ENCODE peak calls at places on chromosomes 12 and 14, in seven cellular contexts. M is lung; C is pancreas; W is BJ; F is CD8-positive, alpha-beta T cell; E is GM23338; D is Peyer's patch. Y is an unnamed sample.

GRCh38 chr12:7058850-7059249 is 1.7 kb upstream of the C1S start:
- DNase-seq in M (no peak), C (no peak), W (no peak), F (no peak), E (no peak), D (no peak), Y (no peak)

GRCh38 chr14:68874746-68875155 is 81.9 kb upstream of the ZFP36L1 start:
- DNase-seq in M (peak; percentile 37), C (no peak), W (no peak), F (no peak), E (no peak), D (no peak), Y (no peak)

GRCh38 chr12:29333178-29333577 is 47.8 kb downstream of the ERGIC2 start:
- DNase-seq in M (no peak), C (no peak), W (peak; percentile 61), F (no peak), E (no peak), D (no peak), Y (no peak)

GRCh38 chr14:85439696-85440328 is 90.1 kb upstream of the FLRT2 start:
- DNase-seq in M (no peak), C (no peak), W (no peak), F (no peak), E (no peak), D (no peak), Y (peak; percentile 61)

GRCh38 chr12:26524862-26525465 is 308.0 kb downstream of the ITPR2 start:
- DNase-seq in M (no peak), C (no peak), W (no peak), F (no peak), E (peak; percentile 46), D (no peak), Y (no peak)

GRCh38 chr14:56216631-56217379 is 98.6 kb downstream of the PELI2 start:
- DNase-seq in M (peak; percentile 47), C (peak; percentile 69), W (no peak), F (no peak), E (no peak), D (no peak), Y (no peak)

GRCh38 chr12:1806301-1807106 is 13.9 kb upstream of the LRTM2 start:
- DNase-seq in M (no peak), C (peak; percentile 17), W (no peak), F (no peak), E (no peak), D (peak; percentile 40), Y (no peak)

GRCh38 chr12:80567391-80567790 is 123.4 kb downstream of the PTPRQ start:
- DNase-seq in M (no peak), C (no peak), W (no peak), F (no peak), E (no peak), D (no peak), Y (no peak)

GRCh38 chr14:95434161-95434560 is 82.3 kb downstream of the SYNE3 start:
- DNase-seq in M (no peak), C (no peak), W (no peak), F (no peak), E (no peak), D (no peak), Y (no peak)

GRCh38 chr12:66188584-66189475 is at the start of gene IRAK3:
- DNase-seq in M (peak; percentile 89), C (peak; percentile 75), W (no peak), F (peak; percentile 8), E (peak; percentile 69), D (peak; percentile 79), Y (no peak)

GRCh38 chr14:59389936-59390335 is 75.2 kb downstream of the GPR135 start:
- DNase-seq in M (no peak), C (no peak), W (no peak), F (no peak), E (no peak), D (no peak), Y (no peak)

GRCh38 chr12:89225401-89225800 is 126.9 kb downstream of the DUSP6 start:
- DNase-seq in M (peak; percentile 45), C (no peak), W (no peak), F (peak; percentile 34), E (no peak), D (no peak), Y (peak; percentile 38)

GRCh38 chr12:131911851-131912525 is 17.1 kb upstream of the PUS1 start:
- DNase-seq in M (no peak), C (no peak), W (no peak), F (no peak), E (no peak), D (no peak), Y (no peak)

GRCh38 chr12:131911251-131911650 is 16.8 kb downstream of the ULK1 start:
- DNase-seq in M (no peak), C (no peak), W (no peak), F (no peak), E (no peak), D (no peak), Y (no peak)

GRCh38 chr12:131914179-131914702 is 14.8 kb upstream of the PUS1 start:
- DNase-seq in M (no peak), C (peak; percentile 67), W (no peak), F (no peak), E (no peak), D (no peak), Y (no peak)

GRCh38 chr12:131913666-131914065 is 15.4 kb upstream of the PUS1 start:
- DNase-seq in M (no peak), C (peak; percentile 71), W (no peak), F (no peak), E (no peak), D (no peak), Y (no peak)

GRCh38 chr12:131912526-131913274 is 16.4 kb upstream of the PUS1 start:
- DNase-seq in M (peak; percentile 50), C (peak; percentile 90), W (peak; percentile 49), F (no peak), E (no peak), D (no peak), Y (no peak)
- H3K36me3 ChIP-seq in M (peaks cover 80% of the 10 kb centered on the region), C (no peaks in the 10 kb centered on the region), W (peaks cover 68% of the 10 kb centered on the region), F (peaks cover 5% of the 10 kb centered on the region), E (no peaks in the 10 kb centered on the region), D (no peaks in the 10 kb centered on the region), Y (peaks cover 2% of the 10 kb centered on the region)

GRCh38 chr12:44846826-44847225 is 29.3 kb downstream of the NELL2 start:
- DNase-seq in M (no peak), C (no peak), W (no peak), F (no peak), E (no peak), D (no peak), Y (no peak)
- TF ChIP-seq CTCF in M (no peak), C (no peak), W (no peak), F (no peak), E (no peak), D (no peak), Y (no peak)

GRCh38 chr14:60573943-60574496 is 65.1 kb downstream of the SIX6 start:
- DNase-seq in M (no peak), C (no peak), W (peak; percentile 40), F (no peak), E (peak; percentile 36), D (no peak), Y (no peak)
- H3K4me3 ChIP-seq in M (no peak overlapping the region), C (no peak overlapping the region), W (no peak overlapping the region), F (no peak overlapping the region), E (no peak overlapping the region), D (no peak overlapping the region), Y (no peak overlapping the region)

GRCh38 chr12:76080729-76081415 is 3.6 kb downstream of the NAP1L1 start:
- DNase-seq in M (no peak), C (no peak), W (no peak), F (no peak), E (peak; percentile 79), D (no peak), Y (no peak)
- H3K36me3 ChIP-seq in M (no peaks in the 10 kb centered on the region), C (no peaks in the 10 kb centered on the region), W (no peaks in the 10 kb centered on the region), F (no peaks in the 10 kb centered on the region), E (no peaks in the 10 kb centered on the region), D (no peaks in the 10 kb centered on the region), Y (no peaks in the 10 kb centered on the region)

GRCh38 chr14:33657478-33657877 is 293.4 kb downstream of the EGLN3 start:
- DNase-seq in M (no peak), C (no peak), W (no peak), F (no peak), E (no peak), D (no peak), Y (no peak)
- TF ChIP-seq CTCF in M (no peak), C (no peak), W (no peak), F (no peak), E (no peak), D (no peak), Y (no peak)

GRCh38 chr14:105093426-105094192 is 28.4 kb upstream of the GPR132 start:
- DNase-seq in M (peak; percentile 81), C (peak; percentile 91), W (no peak), F (peak; percentile 61), E (peak; percentile 94), D (peak; percentile 89), Y (peak; percentile 35)

GRCh38 chr14:105096206-105096875 is 31.1 kb upstream of the GPR132 start:
- DNase-seq in M (no peak), C (peak; percentile 64), W (no peak), F (no peak), E (no peak), D (no peak), Y (no peak)

GRCh38 chr14:105095236-105095805 is 30.1 kb upstream of the GPR132 start:
- DNase-seq in M (no peak), C (no peak), W (no peak), F (no peak), E (no peak), D (no peak), Y (no peak)

GRCh38 chr14:105092912-105093425 is 27.7 kb upstream of the GPR132 start:
- DNase-seq in M (peak; percentile 64), C (peak; percentile 85), W (no peak), F (peak; percentile 67), E (no peak), D (peak; percentile 83), Y (no peak)

DNA sequence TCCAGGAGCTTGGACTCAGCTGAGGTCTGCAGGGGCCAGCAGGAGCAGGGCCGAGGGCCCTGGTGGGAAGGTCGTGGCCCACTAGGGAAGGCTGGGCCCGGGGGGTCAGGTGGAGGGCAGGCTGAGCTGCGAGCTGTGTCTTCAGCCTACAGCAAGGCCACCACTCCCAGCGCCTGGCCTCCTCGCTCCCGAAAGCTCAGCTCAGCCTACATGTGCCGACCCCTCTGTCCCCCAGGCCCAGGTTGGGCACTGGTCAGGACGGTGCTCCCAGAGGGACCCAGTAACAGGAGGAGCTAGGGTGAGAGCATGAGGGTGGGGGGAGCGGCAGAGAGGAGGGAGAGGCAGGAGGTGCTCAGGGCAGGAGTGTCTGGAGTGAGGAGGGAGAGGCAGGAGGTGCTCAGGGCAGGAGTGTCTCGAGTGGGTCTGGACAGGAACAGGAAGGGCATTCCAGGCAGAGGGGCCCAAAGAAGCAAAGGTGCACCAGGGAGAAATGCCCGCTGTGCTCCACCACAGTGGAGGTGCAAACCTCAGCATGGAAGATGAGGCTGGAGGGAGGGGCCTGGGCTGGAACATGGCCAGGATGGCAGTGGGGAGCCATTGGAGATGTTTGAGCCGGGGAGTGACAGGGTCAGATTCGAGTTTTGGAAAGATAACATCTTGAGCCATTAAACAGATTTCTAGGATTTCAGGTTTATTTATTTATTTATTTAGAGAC is 29.1 kb upstream of the GPR132 start:
- DNase-seq in M (peak; percentile 44), C (peak; percentile 84), W (no peak), F (no peak), E (no peak), D (peak; percentile 43), Y (no peak)
- H3K4me3 ChIP-seq in M (peak overlapping the region; percentile 45), C (peak overlapping the region; percentile 74), W (peak overlapping the region; percentile 92), F (peak overlapping the region; percentile 72), E (peak overlapping the region; percentile 71), D (peak overlapping the region; percentile 68), Y (peak overlapping the region; percentile 66)

DNA sequence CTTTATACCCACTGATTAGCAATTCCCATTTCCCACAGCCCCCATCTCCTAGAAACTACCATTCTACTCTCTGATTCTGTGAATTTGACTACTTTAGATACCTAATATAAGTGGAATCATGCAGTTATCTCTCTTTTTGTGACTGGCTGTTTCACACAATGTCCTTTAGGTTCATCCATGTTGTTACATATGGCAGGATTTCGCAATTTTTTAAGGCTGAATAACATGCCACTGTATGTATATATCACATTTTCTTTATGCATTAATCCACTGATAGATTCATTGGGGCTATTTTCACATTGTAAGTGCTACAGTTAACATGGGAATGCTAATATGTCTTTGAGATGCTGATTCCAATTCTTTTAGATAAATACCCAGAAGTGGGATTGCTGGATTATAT is 11.8 kb upstream of the TBK1 start:
- DNase-seq in M (no peak), C (no peak), W (no peak), F (no peak), E (no peak), D (no peak), Y (no peak)
- H3K36me3 ChIP-seq in M (peaks cover 22% of the 10 kb centered on the region), C (no peaks in the 10 kb centered on the region), W (peaks cover 22% of the 10 kb centered on the region), F (peaks cover 15% of the 10 kb centered on the region), E (peaks cover 90% of the 10 kb centered on the region), D (no peaks in the 10 kb centered on the region), Y (no peaks in the 10 kb centered on the region)

Y was measured in kidney epithelial cell.